ENCODE peak calls at places on chromosomes 16 and 17, in eight cellular contexts. F is AG04450, G is body of pancreas, Y is tibial artery, L is astrocyte of the spinal cord, Q is heart left ventricle, D is AG10803, O is ascending aorta. M is an unnamed sample.

GRCh38 chr17:49459401-49459984 is 35.6 kb upstream of the NGFR start:
- DNase-seq in G (no peak), D (no peak), Q (no peak), O (no peak), Y (no peak), L (no peak), F (no peak), M (no peak)

GRCh38 chr16:89822188-89823086 is 5.8 kb upstream of the SPIRE2 start:
- DNase-seq in D (no peak), O (no peak), Q (no peak), Y (no peak), G (no peak), L (no peak), F (no peak), M (peak; percentile 18)

GRCh38 chr17:42679492-42680330 is 1.9 kb downstream of the CCR10 start:
- DNase-seq in F (no peak), D (peak; percentile 78), Y (peak; percentile 67), Q (peak; percentile 84), G (peak; percentile 83), L (peak; percentile 73), O (no peak), M (peak; percentile 92)

GRCh38 chr17:78131172-78132085 is 858 bp downstream of the TMC8 start:
- DNase-seq in Q (no peak), O (no peak), F (no peak), D (no peak), Y (no peak), G (no peak), L (no peak), M (no peak)

GRCh38 chr17:8292639-8293395 is 2.4 kb downstream of the SLC25A35 start:
- DNase-seq in D (no peak), G (no peak), L (no peak), O (no peak), Q (no peak), Y (no peak), F (no peak), M (no peak)

GRCh38 chr16:55257971-55258613 is 65.9 kb upstream of the IRX6 start:
- DNase-seq in Q (peak; percentile 35), L (peak; percentile 44), O (no peak), Y (peak; percentile 33), D (peak; percentile 71), G (peak; percentile 63), F (no peak), M (peak; percentile 23)

GRCh38 chr16:67000384-67001158 is 12.2 kb downstream of the CES4A start:
- DNase-seq in F (no peak), Y (peak; percentile 55), D (no peak), G (peak; percentile 91), O (peak; percentile 33), L (peak; percentile 13), Q (peak; percentile 37), M (peak; percentile 30)

GRCh38 chr17:78343433-78344201 is 16.3 kb downstream of the SOCS3 start:
- DNase-seq in Y (no peak), D (no peak), O (no peak), Q (no peak), F (no peak), G (peak; percentile 46), L (no peak), M (no peak)

GRCh38 chr16:2966803-2967184 is 2.4 kb upstream of the PAQR4 start:
- DNase-seq in L (no peak), G (peak; percentile 54), O (no peak), Y (no peak), F (no peak), Q (peak; percentile 32), D (no peak), M (no peak)

GRCh38 chr16:83402969-83403368 is 404.8 kb upstream of the HSBP1 start:
- DNase-seq in O (no peak), G (no peak), F (no peak), D (peak; percentile 38), Y (no peak), L (peak; percentile 49), Q (no peak), M (peak; percentile 41)

GRCh38 chr17:46002311-46002972 is 3.4 kb downstream of the STH start:
- DNase-seq in Y (peak; percentile 69), L (peak; percentile 59), O (peak; percentile 17), G (peak; percentile 84), D (peak; percentile 48), Q (peak; percentile 65), F (peak; percentile 16), M (peak; percentile 28)

GRCh38 chr17:37744961-37745800 is at the start of gene HNF1B:
- DNase-seq in L (no peak), G (peak; percentile 84), Q (no peak), O (no peak), F (no peak), D (no peak), Y (no peak), M (no peak)

GRCh38 chr17:82366749-82367148 is 4.8 kb upstream of the UTS2R start:
- DNase-seq in O (no peak), D (no peak), Y (no peak), Q (no peak), G (no peak), F (no peak), L (no peak), M (no peak)

DNA sequence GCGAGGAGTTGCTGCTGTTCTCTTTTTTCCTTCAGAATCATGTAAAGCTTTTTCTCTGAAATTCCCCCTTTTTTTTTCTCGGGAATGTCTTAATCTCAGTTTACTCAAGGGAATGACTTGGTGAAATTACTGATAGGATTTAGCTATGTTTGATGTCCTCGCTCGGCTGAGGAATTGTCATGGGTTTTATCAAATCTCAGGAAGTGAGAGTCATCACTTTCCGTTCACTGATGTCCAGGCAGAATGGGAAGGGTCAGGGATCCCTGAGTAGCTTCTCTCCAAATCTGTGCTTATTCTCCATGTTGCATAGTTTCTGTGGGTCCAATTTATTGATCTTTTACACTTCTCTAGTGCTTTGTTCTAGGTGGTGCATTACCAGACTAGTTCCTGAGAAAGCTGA is 6.3 kb downstream of the IGSF6 start:
- DNase-seq in L (no peak), D (no peak), G (no peak), Q (no peak), O (no peak), F (no peak), Y (no peak), M (no peak)
- H3K4me3 ChIP-seq in L (no peak overlapping the region), D (no peak overlapping the region), G (no peak overlapping the region), Q (peak overlapping the region; percentile 31), O (peak overlapping the region; percentile 18), F (no peak overlapping the region), Y (no peak overlapping the region), M (no peak overlapping the region)

DNA sequence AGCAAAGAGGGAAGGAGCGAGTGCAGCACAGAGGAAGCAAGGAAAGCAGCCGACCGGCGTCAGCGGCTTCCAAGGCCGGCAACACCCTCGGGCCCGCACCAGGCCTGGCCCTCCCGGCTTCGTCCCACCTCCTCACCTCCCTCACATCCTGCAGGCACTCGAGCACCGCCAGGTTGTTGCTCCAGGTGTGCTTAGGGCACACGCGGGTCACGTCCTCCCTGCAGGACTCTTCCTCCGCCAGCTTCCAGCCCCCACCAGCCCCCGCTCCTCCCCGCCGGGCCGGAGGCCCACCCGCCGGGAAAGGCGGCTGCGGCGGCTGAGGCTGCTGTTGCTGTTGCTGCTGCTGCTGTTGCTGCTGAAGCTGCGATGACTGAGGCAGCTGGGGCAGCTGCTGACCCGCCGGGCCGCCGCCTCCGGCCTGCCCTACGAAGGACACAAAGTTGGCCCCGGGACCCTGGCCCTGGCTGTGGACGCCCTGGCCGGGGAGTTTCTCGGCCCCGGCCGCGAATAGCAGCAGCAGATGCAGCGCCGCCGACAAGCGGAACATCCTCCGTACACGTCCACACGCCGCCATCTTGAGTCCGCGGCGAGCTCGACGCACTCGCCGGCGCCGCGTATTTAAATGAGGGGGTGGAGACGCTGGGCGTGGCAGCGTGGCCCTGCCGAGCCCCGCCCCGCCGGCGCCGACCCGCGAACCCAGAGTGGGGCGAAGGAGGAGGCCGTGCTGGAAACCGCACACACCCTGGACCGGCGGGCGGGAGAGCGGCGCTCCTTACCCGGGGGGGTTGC is at the start of gene GLG1:
- DNase-seq in Y (peak; percentile 91), G (peak; percentile 91), D (peak; percentile 89), F (peak; percentile 74), Q (peak; percentile 94), L (peak; percentile 95), O (peak; percentile 53), M (peak; percentile 98)
- TF ChIP-seq CTCF in Y (no peak), G (no peak), D (no peak), F (no peak), Q (peak; percentile 29), L (no peak), O (no peak), M (no peak)

DNA sequence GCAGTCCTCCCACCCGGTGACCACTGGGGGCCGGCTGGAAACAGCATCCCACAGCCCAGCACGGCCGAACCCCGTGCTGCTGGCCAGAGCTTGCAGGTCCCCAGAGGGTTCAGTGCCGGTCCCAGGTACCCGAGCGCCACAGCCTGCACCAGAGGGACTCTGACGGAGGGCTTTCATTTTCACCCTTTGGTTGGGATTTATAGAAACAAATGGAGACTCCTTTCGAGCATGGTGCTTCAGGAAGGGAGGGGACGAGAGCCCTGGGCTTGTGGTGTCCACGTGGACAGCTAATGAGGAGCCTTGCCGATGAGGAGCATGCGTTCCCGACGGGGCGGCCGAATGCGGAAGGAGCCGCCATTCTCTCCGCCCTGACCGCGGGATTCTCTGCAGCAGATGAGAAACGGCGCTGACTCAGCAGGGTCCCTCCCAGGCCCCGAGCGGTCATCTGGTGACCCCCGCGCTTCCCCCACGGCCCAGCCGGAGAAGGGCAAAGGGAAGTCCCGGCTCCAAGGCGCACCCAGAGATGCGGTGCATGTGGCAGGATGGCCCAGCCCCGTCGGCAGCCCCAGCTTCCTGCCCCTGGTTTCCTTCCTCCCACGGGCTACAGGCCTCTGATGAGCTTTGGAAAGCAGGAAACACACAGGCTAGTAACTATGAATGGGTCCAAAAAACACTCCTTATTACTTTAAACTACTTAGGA is 9.8 kb downstream of the SLC38A10 start:
- DNase-seq in D (peak; percentile 12), Y (peak; percentile 73), L (peak; percentile 25), F (no peak), O (peak; percentile 51), G (peak; percentile 81), Q (peak; percentile 86), M (peak; percentile 41)
- H3K4me3 ChIP-seq in D (no peak overlapping the region), Y (peak overlapping the region; percentile 35), L (peak overlapping the region; percentile 3), F (no peak overlapping the region), O (no peak overlapping the region), G (no peak overlapping the region), Q (peak overlapping the region; percentile 42), M (no peak overlapping the region)

GRCh38 chr17:20779521-20779920 is 200.0 kb downstream of the CDRT15L2 start:
- DNase-seq in F (no peak), O (no peak), L (no peak), Y (no peak), G (no peak), Q (no peak), D (no peak), M (no peak)

GRCh38 chr17:20774472-20775135 is 195.1 kb downstream of the CDRT15L2 start:
- DNase-seq in D (no peak), Y (no peak), L (no peak), G (no peak), Q (no peak), O (no peak), F (no peak), M (no peak)

GRCh38 chr17:20771104-20771503 is 191.6 kb downstream of the CDRT15L2 start:
- DNase-seq in Y (no peak), G (no peak), F (no peak), O (no peak), Q (no peak), L (no peak), D (no peak), M (no peak)

GRCh38 chr17:20781260-20781659 is 201.7 kb downstream of the CDRT15L2 start:
- DNase-seq in F (no peak), G (no peak), O (no peak), L (no peak), Q (no peak), Y (no peak), D (no peak), M (no peak)

DNA sequence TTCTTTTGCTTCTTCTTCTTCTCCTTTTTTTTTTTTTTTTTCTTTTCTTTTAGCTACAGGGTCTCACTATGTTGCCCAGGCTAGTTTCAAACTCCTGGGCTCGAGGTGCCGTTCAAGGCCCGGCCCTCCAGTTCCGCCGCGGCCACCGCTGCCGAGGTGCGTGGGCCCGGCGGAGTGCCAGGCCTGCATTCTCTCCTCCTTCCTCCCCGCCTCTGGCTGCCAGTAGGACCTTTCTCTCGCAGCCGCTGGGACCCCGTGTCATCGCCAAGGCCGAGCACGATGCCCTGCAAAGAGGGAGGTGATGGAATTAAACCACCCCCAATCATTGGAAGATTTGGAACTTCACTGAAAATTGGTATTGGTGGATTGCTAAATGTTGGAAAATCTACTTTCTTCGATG is 195.8 kb downstream of the CDRT15L2 start:
- DNase-seq in Q (no peak), Y (no peak), O (no peak), G (no peak), L (no peak), D (no peak), F (no peak), M (no peak)
- TF ChIP-seq CTCF in Q (no peak), Y (no peak), O (no peak), G (no peak), L (no peak), D (no peak), F (no peak), M (no peak)

M was measured in foreskin fibroblast.